ENCODE peak calls at places on chromosome 20, in nine cellular contexts. U, B, D, O, A, J, C, N and H are unnamed samples.

GRCh38 chr20:8809107-8809953 is 259.6 kb upstream of the PLCB4 start:
- DNase-seq in U (no peak), B (no peak), D (no peak), O (no peak), A (no peak), J (no peak), C (no peak), N (no peak), H (no peak)

GRCh38 chr20:35011589-35012226 is 56.0 kb downstream of the MYH7B start:
- DNase-seq in U (peak; percentile 55), B (no peak), D (no peak), O (no peak), A (no peak), J (no peak), C (no peak), N (no peak), H (no peak)

GRCh38 chr20:44129996-44130718 is 56.8 kb downstream of the JPH2 start:
- DNase-seq in U (no peak), B (peak; percentile 20), D (no peak), O (peak; percentile 93), A (no peak), J (no peak), C (no peak), N (no peak), H (peak; percentile 17)

GRCh38 chr20:36936341-36936740 is 15.2 kb downstream of the SAMHD1 start:
- DNase-seq in U (no peak), B (no peak), D (no peak), O (no peak), A (no peak), J (no peak), C (no peak), N (no peak), H (no peak)

GRCh38 chr20:25408890-25409289 is 1.4 kb downstream of the GINS1 start:
- DNase-seq in U (peak; percentile 20), B (no peak), D (no peak), O (no peak), A (no peak), J (no peak), C (no peak), N (no peak), H (no peak)

GRCh38 chr20:41167481-41168253 is 30.3 kb downstream of the PLCG1 start:
- DNase-seq in U (no peak), B (no peak), D (no peak), O (no peak), A (no peak), J (no peak), C (no peak), N (no peak), H (no peak)

GRCh38 chr20:37369846-37370245 is 23.9 kb downstream of the SRC start:
- DNase-seq in U (no peak), B (no peak), D (no peak), O (no peak), A (no peak), J (no peak), C (no peak), N (no peak), H (no peak)

GRCh38 chr20:11214281-11214680 is 540.5 kb upstream of the JAG1 start:
- DNase-seq in U (no peak), B (no peak), D (no peak), O (no peak), A (no peak), J (no peak), C (no peak), N (no peak), H (no peak)

GRCh38 chr20:19935842-19936241 is 81.3 kb upstream of the NAA20 start:
- DNase-seq in U (no peak), B (no peak), D (no peak), O (no peak), A (no peak), J (no peak), C (peak; percentile 14), N (no peak), H (peak; percentile 76)